ENCODE peak calls at places on chromosomes 7 and 10, in ten cellular contexts. T is GM12891; K is AG09309; E is CD8-positive, alpha-beta T cell; R is occipital lobe; Q is T-helper 1 cell; J is A172; Z is M059J; V is tibial nerve; P is PC-3. D is an unnamed sample.

GRCh38 chr10:116272497-116273221 is at the start of gene GFRA1:
- DNase-seq in J (peak), Z (peak), V (no peak), E (no peak), K (no peak), P (no peak), R (no peak), T (no peak), Q (no peak), D (no peak)

GRCh38 chr10:71103969-71104368 is 108.4 kb upstream of the UNC5B start:
- DNase-seq in P (no peak), E (no peak), K (no peak), Z (no peak), Q (no peak), J (no peak), T (no peak), R (no peak), V (no peak), D (no peak)

GRCh38 chr7:148020679-148021078 is 569.9 kb upstream of the C7orf33 start:
- DNase-seq in R (no peak), P (no peak), K (no peak), Q (no peak), V (no peak), E (no peak), Z (no peak), T (no peak), J (no peak), D (no peak)

GRCh38 chr10:125820705-125821104 is 2.4 kb downstream of the UROS start:
- DNase-seq in R (no peak), Q (no peak), K (no peak), P (no peak), T (no peak), E (no peak), Z (no peak), J (no peak), V (no peak), D (no peak)

GRCh38 chr7:22723642-22724041 is 3.4 kb upstream of the IL6 start:
- DNase-seq in J (no peak), Q (no peak), Z (peak), V (no peak), T (no peak), K (no peak), E (no peak), P (no peak), R (no peak), D (no peak)

GRCh38 chr10:49758249-49758930 is 3.7 kb downstream of the OGDHL start:
- DNase-seq in T (no peak), P (no peak), V (no peak), E (no peak), Q (no peak), J (no peak), K (no peak), R (no peak), Z (no peak), D (no peak)

GRCh38 chr10:112791447-112791846 is 158.6 kb upstream of the TCF7L2 start:
- DNase-seq in V (no peak), E (no peak), Z (no peak), P (no peak), J (no peak), K (no peak), R (no peak), T (no peak), Q (no peak), D (no peak)

GRCh38 chr10:70974351-70974901 is 86.1 kb upstream of the PCBD1 start:
- DNase-seq in E (no peak), Q (no peak), R (no peak), Z (peak), K (no peak), T (no peak), J (peak), V (no peak), P (peak), D (peak)

GRCh38 chr7:51066405-51066882 is 250.2 kb downstream of the COBL start:
- DNase-seq in J (no peak), Z (no peak), K (no peak), V (no peak), T (no peak), R (no peak), Q (no peak), P (no peak), E (no peak), D (no peak)

GRCh38 chr10:104328916-104329710 is 9.2 kb downstream of the ITPRIP start:
- DNase-seq in Z (peak), P (peak), Q (peak), T (no peak), J (peak), E (peak), V (no peak), K (peak), R (peak), D (peak)

GRCh38 chr10:122420624-122421007 is 33.8 kb upstream of the ARMS2 start:
- DNase-seq in T (no peak), V (no peak), P (no peak), E (no peak), J (no peak), R (no peak), Q (no peak), Z (no peak), K (no peak), D (no peak)

GRCh38 chr7:91351374-91351773 is 87.1 kb downstream of the FZD1 start:
- DNase-seq in Z (peak), R (no peak), K (no peak), V (no peak), E (no peak), J (peak), Q (no peak), P (peak), T (no peak), D (peak)

GRCh38 chr10:62815373-62816111 is 624 bp downstream of the EGR2 start:
- DNase-seq in E (no peak), Q (no peak), Z (peak), V (no peak), K (no peak), T (no peak), R (no peak), P (no peak), J (no peak), D (no peak)

GRCh38 chr7:483656-484364 is 35.8 kb downstream of the PDGFA start:
- DNase-seq in E (no peak), K (no peak), V (no peak), Z (no peak), R (no peak), T (no peak), P (no peak), Q (no peak), J (no peak), D (no peak)

GRCh38 chr10:21406595-21407218 is 118.8 kb downstream of the SKIDA1 start:
- DNase-seq in R (no peak), E (no peak), Z (peak), T (no peak), K (peak), P (no peak), J (peak), Q (peak), V (no peak), D (no peak)

GRCh38 chr10:30435068-30435422 is 1.1 kb downstream of the MAP3K8 start:
- DNase-seq in J (no peak), V (no peak), Z (peak), K (no peak), P (no peak), T (no peak), E (no peak), Q (peak), R (no peak), D (peak)

GRCh38 chr7:26117970-26118369 is 34.0 kb upstream of the NFE2L3 start:
- DNase-seq in Q (no peak), T (no peak), P (no peak), K (no peak), J (no peak), V (no peak), E (no peak), Z (no peak), R (no peak), D (no peak)

GRCh38 chr7:51165337-51165736 is 151.3 kb downstream of the COBL start:
- DNase-seq in P (no peak), Z (no peak), T (no peak), V (no peak), K (no peak), Q (no peak), R (no peak), E (no peak), J (no peak), D (no peak)

GRCh38 chr10:118710487-118710886 is 44.3 kb downstream of the CACUL1 start:
- DNase-seq in T (no peak), P (no peak), K (no peak), V (no peak), Z (peak), J (no peak), Q (no peak), R (no peak), E (no peak), D (no peak)

GRCh38 chr10:78533776-78534175 is 500.1 kb downstream of the RPS24 start:
- DNase-seq in Q (no peak), P (no peak), T (no peak), J (no peak), R (no peak), E (no peak), Z (no peak), K (no peak), V (no peak), D (no peak)

GRCh38 chr7:73829921-73830617 is 727 bp upstream of the CLDN4 start:
- DNase-seq in V (no peak), T (no peak), K (no peak), R (no peak), Q (no peak), P (peak), E (no peak), Z (no peak), J (no peak), D (no peak)

GRCh38 chr10:116053910-116054309 is 219.1 kb downstream of the GFRA1 start:
- DNase-seq in Q (no peak), J (peak), R (no peak), K (no peak), P (no peak), Z (peak), T (no peak), E (no peak), V (no peak), D (peak)

GRCh38 chr10:63837043-63837442 is 315.8 kb downstream of the REEP3 start:
- DNase-seq in R (no peak), V (no peak), J (no peak), Q (no peak), T (no peak), Z (no peak), P (no peak), K (no peak), E (no peak), D (no peak)

GRCh38 chr7:115679976-115680375 is 350.6 kb downstream of the TFEC start:
- DNase-seq in P (peak), Q (peak), T (no peak), E (no peak), V (no peak), K (no peak), R (no peak), Z (peak), J (peak), D (peak)

GRCh38 chr7:36283711-36284130 is 105.9 kb upstream of the ANLN start:
- DNase-seq in Z (no peak), T (peak), K (no peak), V (no peak), P (no peak), J (no peak), Q (peak), E (no peak), R (peak), D (no peak)